ENCODE peak calls at places on chromosomes 4 and X, in seven cellular contexts. One of them, this sample, is unnamed.
A peak's percentile ranks its signal among the peaks of the same experiment; 100 is the strongest.

GRCh38 chr4:26780524-26780923 is 80.1 kb upstream of the STIM2 start:
- DNase-seq in endothelial cell: no peak
- DNase-seq in dorsolateral prefrontal cortex: no peak
- DNase-seq in progenitor cell of endocrine pancreas: no peak
- DNase-seq in astrocyte: no peak
- DNase-seq in fibroblast of lung: peak; percentile 14
- DNase-seq in epithelial cell of proximal tubule: peak; percentile 20
- DNase-seq in this sample: no peak

GRCh38 chr4:23717528-23718248 is 172.2 kb downstream of the PPARGC1A start:
- DNase-seq in endothelial cell: peak; percentile 13
- DNase-seq in dorsolateral prefrontal cortex: no peak
- DNase-seq in progenitor cell of endocrine pancreas: no peak
- DNase-seq in astrocyte: peak; percentile 16
- DNase-seq in fibroblast of lung: peak; percentile 36
- DNase-seq in epithelial cell of proximal tubule: no peak
- DNase-seq in this sample: peak; percentile 32

GRCh38 chrX:154600962-154601374 is 16.0 kb downstream of the CTAG1A start:
- DNase-seq in endothelial cell: no peak
- DNase-seq in dorsolateral prefrontal cortex: no peak
- DNase-seq in progenitor cell of endocrine pancreas: no peak
- DNase-seq in astrocyte: peak; percentile 81
- DNase-seq in fibroblast of lung: peak; percentile 84
- DNase-seq in epithelial cell of proximal tubule: no peak
- DNase-seq in this sample: no peak

GRCh38 chr4:1578968-1579833 is 104.9 kb downstream of the FAM53A start:
- DNase-seq in endothelial cell: peak; percentile 68
- DNase-seq in dorsolateral prefrontal cortex: peak; percentile 15
- DNase-seq in progenitor cell of endocrine pancreas: peak; percentile 47
- DNase-seq in astrocyte: peak; percentile 23
- DNase-seq in fibroblast of lung: peak; percentile 45
- DNase-seq in epithelial cell of proximal tubule: no peak
- DNase-seq in this sample: peak; percentile 90

GRCh38 chrX:23118890-23119527 is 119.2 kb downstream of the DDX53 start:
- DNase-seq in endothelial cell: no peak
- DNase-seq in dorsolateral prefrontal cortex: no peak
- DNase-seq in progenitor cell of endocrine pancreas: no peak
- DNase-seq in astrocyte: peak; percentile 74
- DNase-seq in fibroblast of lung: peak; percentile 77
- DNase-seq in epithelial cell of proximal tubule: no peak
- DNase-seq in this sample: no peak

GRCh38 chr4:2842667-2843022 is 999 bp upstream of the ADD1 start:
- DNase-seq in endothelial cell: no peak
- DNase-seq in dorsolateral prefrontal cortex: peak; percentile 10
- DNase-seq in progenitor cell of endocrine pancreas: no peak
- DNase-seq in astrocyte: no peak
- DNase-seq in fibroblast of lung: peak; percentile 10
- DNase-seq in epithelial cell of proximal tubule: no peak
- DNase-seq in this sample: no peak

GRCh38 chr4:33850503-33850902 is 2393.8 kb downstream of the ARAP2 start:
- DNase-seq in endothelial cell: no peak
- DNase-seq in dorsolateral prefrontal cortex: no peak
- DNase-seq in progenitor cell of endocrine pancreas: no peak
- DNase-seq in astrocyte: peak; percentile 55
- DNase-seq in fibroblast of lung: peak; percentile 65
- DNase-seq in epithelial cell of proximal tubule: no peak
- DNase-seq in this sample: no peak

GRCh38 chr4:138696771-138697170 is 318.8 kb upstream of the NOCT start:
- DNase-seq in endothelial cell: no peak
- DNase-seq in dorsolateral prefrontal cortex: no peak
- DNase-seq in progenitor cell of endocrine pancreas: no peak
- DNase-seq in astrocyte: peak; percentile 18
- DNase-seq in fibroblast of lung: peak; percentile 25
- DNase-seq in epithelial cell of proximal tubule: no peak
- DNase-seq in this sample: no peak

GRCh38 chrX:114999906-115000305 is 17.5 kb downstream of the IL13RA2 start:
- DNase-seq in endothelial cell: no peak
- DNase-seq in dorsolateral prefrontal cortex: no peak
- DNase-seq in progenitor cell of endocrine pancreas: no peak
- DNase-seq in astrocyte: no peak
- DNase-seq in fibroblast of lung: no peak
- DNase-seq in epithelial cell of proximal tubule: no peak
- DNase-seq in this sample: no peak

GRCh38 chrX:118346258-118347094 is 570 bp downstream of the WDR44 start:
- DNase-seq in endothelial cell: peak; percentile 34
- DNase-seq in dorsolateral prefrontal cortex: no peak
- DNase-seq in progenitor cell of endocrine pancreas: peak; percentile 23
- DNase-seq in astrocyte: no peak
- DNase-seq in fibroblast of lung: no peak
- DNase-seq in epithelial cell of proximal tubule: no peak
- DNase-seq in this sample: no peak

GRCh38 chr4:164508836-164509235 is 245.1 kb upstream of the SMIM31 start:
- DNase-seq in endothelial cell: no peak
- DNase-seq in dorsolateral prefrontal cortex: no peak
- DNase-seq in progenitor cell of endocrine pancreas: no peak
- DNase-seq in astrocyte: no peak
- DNase-seq in fibroblast of lung: peak; percentile 4
- DNase-seq in epithelial cell of proximal tubule: no peak
- DNase-seq in this sample: no peak

GRCh38 chrX:153813161-153813560 is 17.2 kb downstream of the PDZD4 start:
- DNase-seq in endothelial cell: no peak
- DNase-seq in dorsolateral prefrontal cortex: no peak
- DNase-seq in progenitor cell of endocrine pancreas: no peak
- DNase-seq in astrocyte: no peak
- DNase-seq in fibroblast of lung: no peak
- DNase-seq in epithelial cell of proximal tubule: no peak
- DNase-seq in this sample: no peak

GRCh38 chrX:46628406-46629371 is 55.1 kb downstream of the CHST7 start:
- DNase-seq in endothelial cell: no peak
- DNase-seq in dorsolateral prefrontal cortex: no peak
- DNase-seq in progenitor cell of endocrine pancreas: no peak
- DNase-seq in astrocyte: peak; percentile 23
- DNase-seq in fibroblast of lung: peak; percentile 42
- DNase-seq in epithelial cell of proximal tubule: no peak
- DNase-seq in this sample: no peak

GRCh38 chrX:8627796-8628195 is 104.1 kb downstream of the ANOS1 start:
- DNase-seq in endothelial cell: no peak
- DNase-seq in dorsolateral prefrontal cortex: no peak
- DNase-seq in progenitor cell of endocrine pancreas: no peak
- DNase-seq in astrocyte: peak; percentile 6
- DNase-seq in fibroblast of lung: peak; percentile 22
- DNase-seq in epithelial cell of proximal tubule: no peak
- DNase-seq in this sample: no peak

GRCh38 chr4:139675651-139676050 is 10.0 kb downstream of the MGST2 start:
- DNase-seq in endothelial cell: no peak
- DNase-seq in dorsolateral prefrontal cortex: no peak
- DNase-seq in progenitor cell of endocrine pancreas: no peak
- DNase-seq in astrocyte: no peak
- DNase-seq in fibroblast of lung: no peak
- DNase-seq in epithelial cell of proximal tubule: no peak
- DNase-seq in this sample: no peak

GRCh38 chr4:55347610-55348228 is 1.7 kb downstream of the SRD5A3 start:
- DNase-seq in endothelial cell: no peak
- DNase-seq in dorsolateral prefrontal cortex: no peak
- DNase-seq in progenitor cell of endocrine pancreas: no peak
- DNase-seq in astrocyte: no peak
- DNase-seq in fibroblast of lung: no peak
- DNase-seq in epithelial cell of proximal tubule: no peak
- DNase-seq in this sample: no peak

GRCh38 chrX:20066968-20067708 is 49.6 kb downstream of the MAP7D2 start:
- DNase-seq in endothelial cell: peak; percentile 7
- DNase-seq in dorsolateral prefrontal cortex: no peak
- DNase-seq in progenitor cell of endocrine pancreas: no peak
- DNase-seq in astrocyte: peak; percentile 43
- DNase-seq in fibroblast of lung: peak; percentile 57
- DNase-seq in epithelial cell of proximal tubule: no peak
- DNase-seq in this sample: peak; percentile 24

GRCh38 chrX:20063153-20063552 is 53.6 kb downstream of the MAP7D2 start:
- DNase-seq in endothelial cell: no peak
- DNase-seq in dorsolateral prefrontal cortex: no peak
- DNase-seq in progenitor cell of endocrine pancreas: no peak
- DNase-seq in astrocyte: no peak
- DNase-seq in fibroblast of lung: no peak
- DNase-seq in epithelial cell of proximal tubule: no peak
- DNase-seq in this sample: no peak

GRCh38 chrX:20060961-20061868 is 55.5 kb downstream of the MAP7D2 start:
- DNase-seq in endothelial cell: no peak
- DNase-seq in dorsolateral prefrontal cortex: no peak
- DNase-seq in progenitor cell of endocrine pancreas: no peak
- DNase-seq in astrocyte: no peak
- DNase-seq in fibroblast of lung: no peak
- DNase-seq in epithelial cell of proximal tubule: no peak
- DNase-seq in this sample: no peak

GRCh38 chrX:20061869-20062254 is 54.8 kb downstream of the MAP7D2 start:
- DNase-seq in endothelial cell: no peak
- DNase-seq in dorsolateral prefrontal cortex: no peak
- DNase-seq in progenitor cell of endocrine pancreas: no peak
- DNase-seq in astrocyte: peak; percentile 77
- DNase-seq in fibroblast of lung: peak; percentile 82
- DNase-seq in epithelial cell of proximal tubule: no peak
- DNase-seq in this sample: no peak

DNA sequence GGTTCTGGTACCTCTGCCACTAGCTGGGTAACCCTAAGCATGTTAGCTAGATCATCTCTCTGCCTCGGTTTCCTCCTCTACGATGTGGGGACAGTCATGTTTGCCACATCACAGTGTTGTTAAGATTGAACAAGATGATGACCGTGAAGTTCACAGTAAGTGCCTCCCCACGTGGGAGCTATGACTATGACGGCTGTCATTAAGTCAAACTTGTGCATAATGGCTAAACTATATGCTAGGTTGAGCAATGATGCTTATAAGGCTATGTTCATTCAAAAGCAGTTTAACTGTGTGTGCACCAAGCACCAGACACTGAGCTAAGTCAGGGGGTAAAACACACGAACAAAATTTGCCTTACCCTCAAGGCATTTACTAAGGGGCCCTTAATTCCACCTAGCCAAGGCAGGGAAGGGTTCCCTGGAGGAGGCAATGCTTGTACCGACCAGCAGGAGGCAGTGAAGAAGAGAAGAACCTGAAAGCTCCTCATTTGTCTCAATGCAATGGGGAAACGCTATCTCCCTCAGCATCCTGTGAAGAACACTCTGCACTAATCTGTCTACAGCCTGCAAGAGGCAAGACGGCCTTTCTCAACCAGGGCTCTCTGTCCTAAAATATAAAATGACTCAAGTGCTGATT is 52.9 kb downstream of the MAP7D2 start:
- DNase-seq in endothelial cell: no peak
- DNase-seq in dorsolateral prefrontal cortex: no peak
- DNase-seq in progenitor cell of endocrine pancreas: no peak
- DNase-seq in astrocyte: no peak
- DNase-seq in fibroblast of lung: no peak
- DNase-seq in epithelial cell of proximal tubule: no peak
- DNase-seq in this sample: no peak
- TF ChIP-seq CTCF in endothelial cell: peak; percentile 29
- TF ChIP-seq CTCF in dorsolateral prefrontal cortex: no peak
- TF ChIP-seq CTCF in progenitor cell of endocrine pancreas: no peak
- TF ChIP-seq CTCF in astrocyte: peak; percentile 7
- TF ChIP-seq CTCF in fibroblast of lung: no peak
- TF ChIP-seq CTCF in epithelial cell of proximal tubule: peak; percentile 49
- TF ChIP-seq CTCF in this sample: no peak

GRCh38 chr4:38139187-38139586 is 179.0 kb downstream of the PTTG2 start:
- DNase-seq in endothelial cell: no peak
- DNase-seq in dorsolateral prefrontal cortex: no peak
- DNase-seq in progenitor cell of endocrine pancreas: no peak
- DNase-seq in astrocyte: no peak
- DNase-seq in fibroblast of lung: no peak
- DNase-seq in epithelial cell of proximal tubule: no peak
- DNase-seq in this sample: no peak

GRCh38 chr4:38138363-38138762 is 178.2 kb downstream of the PTTG2 start:
- DNase-seq in endothelial cell: no peak
- DNase-seq in dorsolateral prefrontal cortex: no peak
- DNase-seq in progenitor cell of endocrine pancreas: no peak
- DNase-seq in astrocyte: no peak
- DNase-seq in fibroblast of lung: no peak
- DNase-seq in epithelial cell of proximal tubule: no peak
- DNase-seq in this sample: no peak

GRCh38 chr4:38137080-38137479 is 176.9 kb downstream of the PTTG2 start:
- DNase-seq in endothelial cell: no peak
- DNase-seq in dorsolateral prefrontal cortex: no peak
- DNase-seq in progenitor cell of endocrine pancreas: no peak
- DNase-seq in astrocyte: no peak
- DNase-seq in fibroblast of lung: no peak
- DNase-seq in epithelial cell of proximal tubule: no peak
- DNase-seq in this sample: no peak

GRCh38 chr4:38135201-38135600 is 175.0 kb downstream of the PTTG2 start:
- DNase-seq in endothelial cell: no peak
- DNase-seq in dorsolateral prefrontal cortex: no peak
- DNase-seq in progenitor cell of endocrine pancreas: no peak
- DNase-seq in astrocyte: no peak
- DNase-seq in fibroblast of lung: no peak
- DNase-seq in epithelial cell of proximal tubule: no peak
- DNase-seq in this sample: no peak

DNA sequence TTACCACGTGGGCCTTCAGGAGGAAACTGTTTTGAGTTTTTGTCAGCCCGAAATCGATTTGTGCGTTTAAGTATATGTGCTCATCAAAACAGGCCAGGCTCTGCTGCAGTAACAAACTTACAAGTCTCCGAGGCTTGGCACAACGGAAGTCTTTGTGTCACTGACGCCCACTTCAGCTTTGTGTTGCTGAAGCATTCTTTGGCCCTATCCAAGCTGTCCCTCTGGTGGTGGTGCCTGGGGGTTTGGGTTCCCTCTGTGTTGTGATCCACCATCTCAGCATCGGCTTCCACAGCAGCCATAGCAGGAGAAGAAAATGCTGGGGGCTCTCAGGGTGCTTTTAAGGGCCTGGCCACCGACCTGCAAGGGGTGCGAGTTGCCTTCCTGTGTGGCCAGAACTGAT is 176.4 kb downstream of the PTTG2 start:
- DNase-seq in endothelial cell: no peak
- DNase-seq in dorsolateral prefrontal cortex: no peak
- DNase-seq in progenitor cell of endocrine pancreas: no peak
- DNase-seq in astrocyte: no peak
- DNase-seq in fibroblast of lung: no peak
- DNase-seq in epithelial cell of proximal tubule: no peak
- DNase-seq in this sample: no peak
- TF ChIP-seq CTCF in endothelial cell: no peak
- TF ChIP-seq CTCF in dorsolateral prefrontal cortex: no peak
- TF ChIP-seq CTCF in progenitor cell of endocrine pancreas: no peak
- TF ChIP-seq CTCF in astrocyte: no peak
- TF ChIP-seq CTCF in fibroblast of lung: no peak
- TF ChIP-seq CTCF in epithelial cell of proximal tubule: no peak
- TF ChIP-seq CTCF in this sample: no peak

GRCh38 chr4:125021189-125021588 is 293.6 kb upstream of the FAT4 start:
- DNase-seq in endothelial cell: no peak
- DNase-seq in dorsolateral prefrontal cortex: no peak
- DNase-seq in progenitor cell of endocrine pancreas: no peak
- DNase-seq in astrocyte: no peak
- DNase-seq in fibroblast of lung: no peak
- DNase-seq in epithelial cell of proximal tubule: no peak
- DNase-seq in this sample: no peak
- TF ChIP-seq CTCF in endothelial cell: no peak
- TF ChIP-seq CTCF in dorsolateral prefrontal cortex: no peak
- TF ChIP-seq CTCF in progenitor cell of endocrine pancreas: no peak
- TF ChIP-seq CTCF in astrocyte: no peak
- TF ChIP-seq CTCF in fibroblast of lung: no peak
- TF ChIP-seq CTCF in epithelial cell of proximal tubule: no peak
- TF ChIP-seq CTCF in this sample: no peak

DNA sequence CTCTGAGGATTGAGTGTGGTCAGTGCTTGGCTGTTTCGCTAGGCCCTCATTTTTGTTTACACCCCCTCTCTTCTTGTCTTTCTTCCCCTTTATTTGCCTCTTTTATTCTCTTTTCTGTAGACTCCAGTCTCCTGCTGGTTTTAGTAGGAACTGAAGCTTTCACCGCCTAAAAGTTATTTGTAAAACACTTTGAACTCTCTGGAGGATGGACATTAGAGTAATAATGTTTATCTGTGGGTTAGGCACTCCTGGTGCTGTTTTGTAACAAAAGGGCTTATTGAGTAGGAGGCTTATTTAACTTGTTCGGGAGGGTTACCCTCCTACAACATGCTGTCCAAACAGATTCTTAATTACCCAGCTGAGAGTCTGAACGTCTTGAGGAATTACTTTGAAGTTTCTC is 1.6 kb upstream of the ARHGAP10 start:
- DNase-seq in endothelial cell: no peak
- DNase-seq in dorsolateral prefrontal cortex: no peak
- DNase-seq in progenitor cell of endocrine pancreas: no peak
- DNase-seq in astrocyte: no peak
- DNase-seq in fibroblast of lung: no peak
- DNase-seq in epithelial cell of proximal tubule: no peak
- DNase-seq in this sample: no peak
- TF ChIP-seq CTCF in endothelial cell: no peak
- TF ChIP-seq CTCF in dorsolateral prefrontal cortex: no peak
- TF ChIP-seq CTCF in progenitor cell of endocrine pancreas: no peak
- TF ChIP-seq CTCF in astrocyte: no peak
- TF ChIP-seq CTCF in fibroblast of lung: peak; percentile 8
- TF ChIP-seq CTCF in epithelial cell of proximal tubule: peak; percentile 24
- TF ChIP-seq CTCF in this sample: no peak

This sample was measured in D721Med.